ENCODE peak calls at places on chromosomes 11 and 22, in eight cellular contexts. H is NCI-H1092, C is spleen, O is skeletal muscle cell, W is Caki2, Z is PC-3, K is right lobe of liver, J is Caco-2. M is an unnamed sample.

GRCh38 chr11:95789506-95790122 is at the start of gene FAM76B:
- DNase-seq in W (peak; percentile 99), C (peak; percentile 98), K (peak; percentile 98), J (peak; percentile 100), H (peak; percentile 99), Z (peak; percentile 100), O (peak; percentile 96), M (peak; percentile 99)

GRCh38 chr22:48556751-48557150 is 1270.9 kb downstream of the BRD1 start:
- DNase-seq in C (no peak), W (no peak), J (no peak), Z (no peak), O (no peak), H (no peak), K (no peak), M (no peak)

GRCh38 chr11:44652901-44653644 is 73.7 kb upstream of the TSPAN18 start:
- DNase-seq in C (peak; percentile 45), W (no peak), K (no peak), H (no peak), O (no peak), Z (no peak), J (no peak), M (peak; percentile 21)

GRCh38 chr11:85823816-85824215 is 12.9 kb upstream of the SYTL2 start:
- DNase-seq in W (no peak), C (no peak), O (no peak), Z (no peak), K (no peak), H (no peak), J (no peak), M (no peak)

GRCh38 chr11:94028436-94028835 is 7.3 kb downstream of the HEPHL1 start:
- DNase-seq in O (peak; percentile 15), Z (peak; percentile 86), C (no peak), W (peak; percentile 72), K (no peak), J (peak; percentile 50), H (no peak), M (no peak)

GRCh38 chr11:131674051-131674755 is 303.8 kb downstream of the NTM start:
- DNase-seq in J (peak; percentile 74), Z (peak; percentile 79), W (peak; percentile 37), K (peak; percentile 61), H (peak; percentile 29), O (peak; percentile 67), C (no peak), M (peak; percentile 84)

GRCh38 chr11:131923309-131923708 is 552.9 kb downstream of the NTM start:
- DNase-seq in W (no peak), J (no peak), Z (peak; percentile 80), O (no peak), C (no peak), H (no peak), K (no peak), M (no peak)

GRCh38 chr22:37676691-37677627 is 1.5 kb downstream of the LGALS1 start:
- DNase-seq in O (peak; percentile 92), K (peak; percentile 89), W (peak; percentile 96), C (peak; percentile 97), J (peak; percentile 88), H (no peak), Z (peak; percentile 93), M (peak; percentile 96)

GRCh38 chr11:102111787-102112653 is 1.8 kb downstream of the YAP1 start:
- DNase-seq in H (no peak), W (peak; percentile 64), K (peak; percentile 34), C (no peak), O (peak; percentile 59), Z (peak; percentile 98), J (no peak), M (peak; percentile 73)

GRCh38 chr11:34774604-34775003 is 141.6 kb downstream of the APIP start:
- DNase-seq in H (no peak), O (no peak), J (no peak), W (no peak), K (no peak), Z (no peak), C (no peak), M (no peak)

GRCh38 chr11:134654161-134654915 is 242.3 kb upstream of the B3GAT1 start:
- DNase-seq in J (peak; percentile 30), O (no peak), W (no peak), K (no peak), H (no peak), C (no peak), Z (no peak), M (peak; percentile 53)

GRCh38 chr11:106971864-106972263 is 46.4 kb downstream of the GUCY1A2 start:
- DNase-seq in J (no peak), W (no peak), Z (no peak), C (no peak), H (no peak), O (no peak), K (no peak), M (no peak)

GRCh38 chr22:38505595-38506117 is 455 bp downstream of the DDX17 start:
- DNase-seq in J (peak; percentile 55), H (peak; percentile 45), Z (peak; percentile 40), K (peak; percentile 82), C (peak; percentile 91), W (peak; percentile 75), O (no peak), M (peak; percentile 91)

GRCh38 chr11:133576351-133576750 is 44.0 kb upstream of the OPCML start:
- DNase-seq in H (no peak), W (no peak), Z (no peak), J (no peak), K (no peak), C (no peak), O (no peak), M (no peak)

GRCh38 chr11:65958774-65959420 is 2.6 kb upstream of the SART1 start:
- DNase-seq in W (no peak), J (no peak), O (no peak), Z (no peak), H (no peak), C (peak; percentile 74), K (no peak), M (no peak)

GRCh38 chr22:46139895-46140350 is 10.4 kb upstream of the PPARA start:
- DNase-seq in K (no peak), C (peak; percentile 67), W (no peak), O (no peak), J (no peak), Z (no peak), H (no peak), M (peak; percentile 67)

GRCh38 chr11:71488968-71489265 is 35.9 kb downstream of the NADSYN1 start:
- DNase-seq in K (no peak), W (no peak), H (no peak), Z (no peak), C (no peak), O (no peak), J (peak; percentile 38), M (peak; percentile 18)

GRCh38 chr11:72411623-72412532 is 22.5 kb downstream of the CLPB start:
- DNase-seq in W (no peak), C (peak; percentile 78), Z (no peak), K (no peak), O (no peak), H (no peak), J (no peak), M (peak; percentile 72)

GRCh38 chr22:43821606-43822425 is 9.7 kb upstream of the EFCAB6 start:
- DNase-seq in Z (no peak), W (no peak), C (no peak), H (no peak), J (no peak), O (no peak), K (no peak), M (no peak)

GRCh38 chr22:19593991-19594569 is 69.9 kb upstream of the CLDN5 start:
- DNase-seq in W (no peak), O (no peak), J (no peak), H (no peak), K (no peak), C (no peak), Z (no peak), M (no peak)